ENCODE peak calls at places on chromosomes 7 and 10, in nine cellular contexts. One of them, this sample, is unnamed. For H4K20me1, H3K36me3 and H3K4me1, the result is how much of the 10 kb centered on the place peaks cover.

GRCh38 chr10:29324220-29324831 is 35.5 kb downstream of the LYZL1 start:
- DNase-seq in hepatocyte: no peak
- DNase-seq in fibroblast of lung: no peak
- DNase-seq in HCT116: no peak
- DNase-seq in IMR-90: peak
- DNase-seq in OCI-LY7: no peak
- DNase-seq in Karpas-422: no peak
- DNase-seq in endothelial cell of umbilical vein: no peak
- DNase-seq in PC-9: no peak
- DNase-seq in this sample: no peak

GRCh38 chr10:49220031-49220430 is 31.8 kb upstream of the TMEM273 start:
- DNase-seq in hepatocyte: no peak
- DNase-seq in fibroblast of lung: no peak
- DNase-seq in HCT116: no peak
- DNase-seq in IMR-90: peak
- DNase-seq in OCI-LY7: no peak
- DNase-seq in Karpas-422: no peak
- DNase-seq in endothelial cell of umbilical vein: no peak
- DNase-seq in PC-9: no peak
- DNase-seq in this sample: no peak

GRCh38 chr7:142871260-142872105 is 14.1 kb downstream of the TRPV6 start:
- DNase-seq in hepatocyte: no peak
- DNase-seq in fibroblast of lung: no peak
- DNase-seq in HCT116: no peak
- DNase-seq in IMR-90: no peak
- DNase-seq in OCI-LY7: no peak
- DNase-seq in Karpas-422: no peak
- DNase-seq in endothelial cell of umbilical vein: no peak
- DNase-seq in PC-9: no peak
- DNase-seq in this sample: no peak

GRCh38 chr7:81150951-81151361 is 232.1 kb upstream of the SEMA3C start:
- DNase-seq in hepatocyte: no peak
- DNase-seq in fibroblast of lung: peak
- DNase-seq in HCT116: no peak
- DNase-seq in IMR-90: peak
- DNase-seq in OCI-LY7: no peak
- DNase-seq in Karpas-422: no peak
- DNase-seq in endothelial cell of umbilical vein: no peak
- DNase-seq in PC-9: no peak
- DNase-seq in this sample: no peak

GRCh38 chr10:1411451-1411850 is 325.9 kb downstream of the ADARB2 start:
- DNase-seq in hepatocyte: no peak
- DNase-seq in fibroblast of lung: no peak
- DNase-seq in HCT116: no peak
- DNase-seq in IMR-90: no peak
- DNase-seq in OCI-LY7: no peak
- DNase-seq in Karpas-422: no peak
- DNase-seq in endothelial cell of umbilical vein: no peak
- DNase-seq in PC-9: no peak
- DNase-seq in this sample: peak

GRCh38 chr7:4406288-4407058 is 275.6 kb upstream of the FOXK1 start:
- DNase-seq in hepatocyte: no peak
- DNase-seq in fibroblast of lung: no peak
- DNase-seq in HCT116: no peak
- DNase-seq in IMR-90: no peak
- DNase-seq in OCI-LY7: peak
- DNase-seq in Karpas-422: peak
- DNase-seq in endothelial cell of umbilical vein: no peak
- DNase-seq in PC-9: no peak
- DNase-seq in this sample: no peak

GRCh38 chr7:100449190-100449795 is 13.0 kb upstream of the PPP1R35 start:
- DNase-seq in hepatocyte: no peak
- DNase-seq in fibroblast of lung: no peak
- DNase-seq in HCT116: no peak
- DNase-seq in IMR-90: no peak
- DNase-seq in OCI-LY7: no peak
- DNase-seq in Karpas-422: no peak
- DNase-seq in endothelial cell of umbilical vein: no peak
- DNase-seq in PC-9: no peak
- DNase-seq in this sample: no peak

GRCh38 chr7:8290645-8291308 is 28.8 kb upstream of the ICA1 start:
- DNase-seq in hepatocyte: peak
- DNase-seq in fibroblast of lung: no peak
- DNase-seq in HCT116: no peak
- DNase-seq in IMR-90: no peak
- DNase-seq in OCI-LY7: no peak
- DNase-seq in Karpas-422: no peak
- DNase-seq in endothelial cell of umbilical vein: no peak
- DNase-seq in PC-9: peak
- DNase-seq in this sample: no peak

GRCh38 chr7:88922944-88923343 is 127.4 kb upstream of the TEX47 start:
- DNase-seq in hepatocyte: no peak
- DNase-seq in fibroblast of lung: no peak
- DNase-seq in HCT116: no peak
- DNase-seq in IMR-90: no peak
- DNase-seq in OCI-LY7: no peak
- DNase-seq in Karpas-422: no peak
- DNase-seq in endothelial cell of umbilical vein: peak
- DNase-seq in PC-9: no peak
- DNase-seq in this sample: no peak

GRCh38 chr10:113061054-113061430 is 111.0 kb downstream of the TCF7L2 start:
- DNase-seq in hepatocyte: no peak
- DNase-seq in fibroblast of lung: no peak
- DNase-seq in HCT116: no peak
- DNase-seq in IMR-90: no peak
- DNase-seq in OCI-LY7: no peak
- DNase-seq in Karpas-422: no peak
- DNase-seq in endothelial cell of umbilical vein: no peak
- DNase-seq in PC-9: no peak
- DNase-seq in this sample: no peak

GRCh38 chr7:150453186-150453585 is 2.8 kb downstream of the GIMAP8 start:
- DNase-seq in hepatocyte: no peak
- DNase-seq in fibroblast of lung: no peak
- DNase-seq in HCT116: no peak
- DNase-seq in IMR-90: no peak
- DNase-seq in OCI-LY7: no peak
- DNase-seq in Karpas-422: no peak
- DNase-seq in endothelial cell of umbilical vein: no peak
- DNase-seq in PC-9: no peak
- DNase-seq in this sample: no peak

GRCh38 chr7:97601941-97602457 is 129.9 kb upstream of the TAC1 start:
- DNase-seq in hepatocyte: no peak
- DNase-seq in fibroblast of lung: no peak
- DNase-seq in HCT116: no peak
- DNase-seq in IMR-90: no peak
- DNase-seq in OCI-LY7: no peak
- DNase-seq in Karpas-422: no peak
- DNase-seq in endothelial cell of umbilical vein: no peak
- DNase-seq in PC-9: no peak
- DNase-seq in this sample: no peak

GRCh38 chr7:115356139-115356746 is 434.3 kb downstream of the MDFIC start:
- DNase-seq in hepatocyte: peak
- DNase-seq in fibroblast of lung: peak
- DNase-seq in HCT116: peak
- DNase-seq in IMR-90: peak
- DNase-seq in OCI-LY7: peak
- DNase-seq in Karpas-422: peak
- DNase-seq in endothelial cell of umbilical vein: peak
- DNase-seq in PC-9: no peak
- DNase-seq in this sample: no peak

GRCh38 chr7:372546-372938 is 82.6 kb downstream of the FOXL3 start:
- DNase-seq in hepatocyte: no peak
- DNase-seq in fibroblast of lung: no peak
- DNase-seq in HCT116: no peak
- DNase-seq in IMR-90: no peak
- DNase-seq in OCI-LY7: no peak
- DNase-seq in Karpas-422: no peak
- DNase-seq in endothelial cell of umbilical vein: no peak
- DNase-seq in PC-9: no peak
- DNase-seq in this sample: no peak

GRCh38 chr10:130882911-130883310 is 428.6 kb downstream of the TCERG1L start:
- DNase-seq in hepatocyte: no peak
- DNase-seq in fibroblast of lung: no peak
- DNase-seq in HCT116: no peak
- DNase-seq in IMR-90: no peak
- DNase-seq in OCI-LY7: no peak
- DNase-seq in Karpas-422: no peak
- DNase-seq in endothelial cell of umbilical vein: no peak
- DNase-seq in PC-9: no peak
- DNase-seq in this sample: no peak

GRCh38 chr7:1459930-1460756 is 873 bp upstream of the MICALL2 start:
- DNase-seq in hepatocyte: peak
- DNase-seq in fibroblast of lung: peak
- DNase-seq in HCT116: no peak
- DNase-seq in IMR-90: no peak
- DNase-seq in OCI-LY7: no peak
- DNase-seq in Karpas-422: no peak
- DNase-seq in endothelial cell of umbilical vein: peak
- DNase-seq in PC-9: no peak
- DNase-seq in this sample: no peak

DNA sequence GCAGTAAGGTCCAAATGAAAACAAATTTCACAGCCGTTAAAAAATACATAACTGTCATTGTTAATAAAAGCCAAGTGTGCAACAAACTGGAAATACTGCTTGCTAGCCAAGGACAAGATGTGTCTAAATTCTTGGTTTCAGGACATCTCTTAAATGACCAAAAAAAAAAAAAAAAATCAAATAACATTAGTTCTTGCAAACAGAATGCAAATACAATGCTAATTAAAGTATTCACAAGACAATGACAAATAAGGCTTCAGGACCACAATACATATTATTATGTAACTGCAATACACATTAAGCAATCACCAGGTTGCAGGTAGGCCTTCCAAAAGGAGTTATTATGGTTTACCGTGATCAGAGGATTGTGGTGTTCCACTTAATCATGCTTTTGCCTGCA is 3.6 kb downstream of the ARHGAP21 start:
- DNase-seq in hepatocyte: no peak
- DNase-seq in fibroblast of lung: no peak
- DNase-seq in HCT116: no peak
- DNase-seq in IMR-90: no peak
- DNase-seq in OCI-LY7: no peak
- DNase-seq in Karpas-422: no peak
- DNase-seq in endothelial cell of umbilical vein: no peak
- DNase-seq in PC-9: no peak
- DNase-seq in this sample: no peak
- H4K20me1 ChIP-seq in hepatocyte: half or more
- H4K20me1 ChIP-seq in fibroblast of lung: under half
- H4K20me1 ChIP-seq in HCT116: under half
- H4K20me1 ChIP-seq in IMR-90: under half
- H4K20me1 ChIP-seq in OCI-LY7: under half
- H4K20me1 ChIP-seq in Karpas-422: under half
- H4K20me1 ChIP-seq in endothelial cell of umbilical vein: under half
- H4K20me1 ChIP-seq in PC-9: under half
- H4K20me1 ChIP-seq in this sample: half or more

GRCh38 chr10:26326874-26327273 is 110.3 kb downstream of the GAD2 start:
- DNase-seq in hepatocyte: no peak
- DNase-seq in fibroblast of lung: no peak
- DNase-seq in HCT116: no peak
- DNase-seq in IMR-90: no peak
- DNase-seq in OCI-LY7: no peak
- DNase-seq in Karpas-422: peak
- DNase-seq in endothelial cell of umbilical vein: no peak
- DNase-seq in PC-9: no peak
- DNase-seq in this sample: no peak
- H3K36me3 ChIP-seq in hepatocyte: under half
- H3K36me3 ChIP-seq in fibroblast of lung: under half
- H3K36me3 ChIP-seq in HCT116: under half
- H3K36me3 ChIP-seq in IMR-90: under half
- H3K36me3 ChIP-seq in OCI-LY7: under half
- H3K36me3 ChIP-seq in Karpas-422: under half
- H3K36me3 ChIP-seq in endothelial cell of umbilical vein: under half
- H3K36me3 ChIP-seq in PC-9: under half
- H3K36me3 ChIP-seq in this sample: under half

GRCh38 chr10:62057872-62058271 is 156.4 kb downstream of the ARID5B start:
- DNase-seq in hepatocyte: no peak
- DNase-seq in fibroblast of lung: no peak
- DNase-seq in HCT116: no peak
- DNase-seq in IMR-90: no peak
- DNase-seq in OCI-LY7: no peak
- DNase-seq in Karpas-422: no peak
- DNase-seq in endothelial cell of umbilical vein: no peak
- DNase-seq in PC-9: no peak
- DNase-seq in this sample: no peak
- H3K4me1 ChIP-seq in hepatocyte: half or more
- H3K4me1 ChIP-seq in fibroblast of lung: under half
- H3K4me1 ChIP-seq in HCT116: under half
- H3K4me1 ChIP-seq in IMR-90: under half
- H3K4me1 ChIP-seq in OCI-LY7: under half
- H3K4me1 ChIP-seq in Karpas-422: under half
- H3K4me1 ChIP-seq in endothelial cell of umbilical vein: under half
- H3K4me1 ChIP-seq in PC-9: under half
- H3K4me1 ChIP-seq in this sample: under half

DNA sequence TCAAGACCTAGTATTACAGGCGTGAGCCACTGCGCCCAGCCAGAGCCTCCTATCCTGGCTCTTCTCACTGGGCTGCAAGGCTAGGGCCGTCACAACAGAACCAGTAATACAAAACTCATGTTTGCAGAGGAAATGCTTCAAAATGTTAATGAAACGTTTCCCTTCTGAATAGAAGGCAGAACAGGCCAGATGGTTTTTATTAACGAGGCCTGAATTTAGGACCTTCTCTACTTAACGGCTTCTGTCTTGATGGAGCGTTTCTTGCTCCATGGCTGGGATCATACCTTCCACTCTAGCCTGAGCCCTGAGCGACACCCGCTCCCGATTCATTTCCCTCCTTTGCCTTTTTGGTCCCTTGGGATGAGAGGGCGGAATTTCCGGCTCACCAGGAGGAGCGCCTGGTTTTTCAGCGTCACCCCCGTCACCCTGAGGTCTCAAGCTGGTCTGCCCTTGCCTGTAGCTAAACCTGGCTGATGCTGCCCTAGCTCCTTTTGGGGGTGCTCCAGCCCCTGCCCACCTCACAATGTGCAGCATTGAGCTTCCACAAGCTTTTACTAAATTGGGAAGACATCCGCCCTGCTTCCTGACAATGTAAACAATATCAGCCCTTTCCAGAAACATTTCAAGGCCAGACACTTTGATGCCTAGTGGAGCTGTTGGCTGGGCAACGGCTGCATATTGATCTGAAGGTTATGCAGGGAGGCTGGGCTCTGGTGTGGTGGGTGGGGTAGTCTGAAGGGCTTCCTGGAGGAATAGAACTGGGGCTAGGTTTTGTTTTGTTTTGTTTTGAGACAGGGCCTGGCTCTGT is 5.2 kb downstream of the CLIP2 start:
- DNase-seq in hepatocyte: no peak
- DNase-seq in fibroblast of lung: peak
- DNase-seq in HCT116: no peak
- DNase-seq in IMR-90: no peak
- DNase-seq in OCI-LY7: no peak
- DNase-seq in Karpas-422: no peak
- DNase-seq in endothelial cell of umbilical vein: no peak
- DNase-seq in PC-9: no peak
- DNase-seq in this sample: no peak
- H4K20me1 ChIP-seq in hepatocyte: half or more
- H4K20me1 ChIP-seq in fibroblast of lung: under half
- H4K20me1 ChIP-seq in HCT116: under half
- H4K20me1 ChIP-seq in IMR-90: half or more
- H4K20me1 ChIP-seq in OCI-LY7: under half
- H4K20me1 ChIP-seq in Karpas-422: under half
- H4K20me1 ChIP-seq in endothelial cell of umbilical vein: under half
- H4K20me1 ChIP-seq in PC-9: under half
- H4K20me1 ChIP-seq in this sample: under half

GRCh38 chr7:141562543-141562942 is 11.3 kb downstream of the AGK start:
- DNase-seq in hepatocyte: no peak
- DNase-seq in fibroblast of lung: no peak
- DNase-seq in HCT116: no peak
- DNase-seq in IMR-90: no peak
- DNase-seq in OCI-LY7: no peak
- DNase-seq in Karpas-422: no peak
- DNase-seq in endothelial cell of umbilical vein: no peak
- DNase-seq in PC-9: no peak
- DNase-seq in this sample: no peak
- H3K36me3 ChIP-seq in hepatocyte: under half
- H3K36me3 ChIP-seq in fibroblast of lung: under half
- H3K36me3 ChIP-seq in HCT116: under half
- H3K36me3 ChIP-seq in IMR-90: under half
- H3K36me3 ChIP-seq in OCI-LY7: half or more
- H3K36me3 ChIP-seq in Karpas-422: under half
- H3K36me3 ChIP-seq in endothelial cell of umbilical vein: under half
- H3K36me3 ChIP-seq in PC-9: under half
- H3K36me3 ChIP-seq in this sample: half or more

This sample was measured in DND-41.